ENCODE peak calls at places on chromosomes 11 and 22, in six cellular contexts. One of them, this sample, is unnamed.
A peak's percentile ranks its signal among the peaks of the same experiment; 100 is the strongest.

GRCh38 chr22:49547751-49548239 is 279.9 kb downstream of the BRD1 start:
- DNase-seq in activated gamma-delta T cell treated with anti-CD3 and anti-CD28 coated beads, Interleukin-2, amount 50 U/mL, for 16 hours: no peak
- DNase-seq in stimulated activated CD4-positive, alpha-beta T cell treated with anti-CD3 and anti-CD28 coated beads, Interleukin-12 subunit alpha, Interleukin-12 subunit beta, amount 100 ng/mL, for 48 hours: no peak
- DNase-seq in G401: no peak
- DNase-seq in sciatic nerve: no peak
- DNase-seq in fibroblast of lung: no peak
- DNase-seq in this sample: no peak

GRCh38 chr22:38298312-38299000 is 18.8 kb downstream of the CSNK1E start:
- DNase-seq in G401: no peak
- DNase-seq in stimulated activated CD4-positive, alpha-beta T cell treated with anti-CD3 and anti-CD28 coated beads, Interleukin-12 subunit alpha, Interleukin-12 subunit beta, amount 100 ng/mL, for 48 hours: peak; percentile 37
- DNase-seq in activated gamma-delta T cell treated with anti-CD3 and anti-CD28 coated beads, Interleukin-2, amount 50 U/mL, for 16 hours: no peak
- DNase-seq in fibroblast of lung: peak; percentile 100
- DNase-seq in sciatic nerve: no peak
- DNase-seq in this sample: no peak

GRCh38 chr11:112320668-112321067 is 60.0 kb upstream of the PLET1 start:
- DNase-seq in sciatic nerve: peak; percentile 77
- DNase-seq in G401: no peak
- DNase-seq in activated gamma-delta T cell treated with anti-CD3 and anti-CD28 coated beads, Interleukin-2, amount 50 U/mL, for 16 hours: no peak
- DNase-seq in stimulated activated CD4-positive, alpha-beta T cell treated with anti-CD3 and anti-CD28 coated beads, Interleukin-12 subunit alpha, Interleukin-12 subunit beta, amount 100 ng/mL, for 48 hours: no peak
- DNase-seq in fibroblast of lung: peak; percentile 88
- DNase-seq in this sample: no peak

GRCh38 chr22:22748297-22748743 is 103.9 kb downstream of the GGTLC2 start:
- DNase-seq in fibroblast of lung: peak; percentile 23
- DNase-seq in stimulated activated CD4-positive, alpha-beta T cell treated with anti-CD3 and anti-CD28 coated beads, Interleukin-12 subunit alpha, Interleukin-12 subunit beta, amount 100 ng/mL, for 48 hours: peak; percentile 12
- DNase-seq in sciatic nerve: no peak
- DNase-seq in activated gamma-delta T cell treated with anti-CD3 and anti-CD28 coated beads, Interleukin-2, amount 50 U/mL, for 16 hours: peak; percentile 22
- DNase-seq in G401: peak; percentile 72
- DNase-seq in this sample: no peak

GRCh38 chr22:36435516-36436415 is 45.7 kb downstream of the TXN2 start:
- DNase-seq in activated gamma-delta T cell treated with anti-CD3 and anti-CD28 coated beads, Interleukin-2, amount 50 U/mL, for 16 hours: peak; percentile 55
- DNase-seq in G401: no peak
- DNase-seq in stimulated activated CD4-positive, alpha-beta T cell treated with anti-CD3 and anti-CD28 coated beads, Interleukin-12 subunit alpha, Interleukin-12 subunit beta, amount 100 ng/mL, for 48 hours: peak; percentile 36
- DNase-seq in fibroblast of lung: no peak
- DNase-seq in sciatic nerve: no peak
- DNase-seq in this sample: no peak

GRCh38 chr22:39130892-39131855 is 21.3 kb downstream of the CBX7 start:
- DNase-seq in activated gamma-delta T cell treated with anti-CD3 and anti-CD28 coated beads, Interleukin-2, amount 50 U/mL, for 16 hours: no peak
- DNase-seq in sciatic nerve: peak; percentile 55
- DNase-seq in G401: no peak
- DNase-seq in fibroblast of lung: peak; percentile 58
- DNase-seq in stimulated activated CD4-positive, alpha-beta T cell treated with anti-CD3 and anti-CD28 coated beads, Interleukin-12 subunit alpha, Interleukin-12 subunit beta, amount 100 ng/mL, for 48 hours: no peak
- DNase-seq in this sample: no peak

GRCh38 chr11:61048368-61049065 is 53.8 kb upstream of the CD5 start:
- DNase-seq in activated gamma-delta T cell treated with anti-CD3 and anti-CD28 coated beads, Interleukin-2, amount 50 U/mL, for 16 hours: no peak
- DNase-seq in stimulated activated CD4-positive, alpha-beta T cell treated with anti-CD3 and anti-CD28 coated beads, Interleukin-12 subunit alpha, Interleukin-12 subunit beta, amount 100 ng/mL, for 48 hours: no peak
- DNase-seq in sciatic nerve: no peak
- DNase-seq in G401: no peak
- DNase-seq in fibroblast of lung: no peak
- DNase-seq in this sample: no peak

GRCh38 chr11:36619502-36619901 is 21.5 kb upstream of the RAG2 start:
- DNase-seq in G401: peak; percentile 57
- DNase-seq in sciatic nerve: no peak
- DNase-seq in stimulated activated CD4-positive, alpha-beta T cell treated with anti-CD3 and anti-CD28 coated beads, Interleukin-12 subunit alpha, Interleukin-12 subunit beta, amount 100 ng/mL, for 48 hours: no peak
- DNase-seq in activated gamma-delta T cell treated with anti-CD3 and anti-CD28 coated beads, Interleukin-2, amount 50 U/mL, for 16 hours: no peak
- DNase-seq in fibroblast of lung: no peak
- DNase-seq in this sample: no peak

GRCh38 chr11:117328414-117329010 is 858 bp downstream of the CEP164 start:
- DNase-seq in fibroblast of lung: peak; percentile 56
- DNase-seq in G401: peak; percentile 66
- DNase-seq in activated gamma-delta T cell treated with anti-CD3 and anti-CD28 coated beads, Interleukin-2, amount 50 U/mL, for 16 hours: no peak
- DNase-seq in stimulated activated CD4-positive, alpha-beta T cell treated with anti-CD3 and anti-CD28 coated beads, Interleukin-12 subunit alpha, Interleukin-12 subunit beta, amount 100 ng/mL, for 48 hours: no peak
- DNase-seq in sciatic nerve: no peak
- DNase-seq in this sample: no peak

GRCh38 chr11:35056391-35057093 is 82.4 kb upstream of the CD44 start:
- DNase-seq in stimulated activated CD4-positive, alpha-beta T cell treated with anti-CD3 and anti-CD28 coated beads, Interleukin-12 subunit alpha, Interleukin-12 subunit beta, amount 100 ng/mL, for 48 hours: no peak
- DNase-seq in fibroblast of lung: peak; percentile 21
- DNase-seq in sciatic nerve: no peak
- DNase-seq in activated gamma-delta T cell treated with anti-CD3 and anti-CD28 coated beads, Interleukin-2, amount 50 U/mL, for 16 hours: no peak
- DNase-seq in G401: no peak
- DNase-seq in this sample: no peak